ENCODE peak calls at places on chromosomes 4 and X, in eight cellular contexts. D is Peyer's patch, U is suprapubic skin, O is CD14-positive monocyte, E is GM13976, A is sigmoid colon, Z is esophagus squamous epithelium, Q is HepG2. F is an unnamed sample.

GRCh38 chr4:118346495-118346894 is 6.3 kb downstream of the PRSS12 start:
- DNase-seq in Z (no peak), U (no peak), Q (no peak), E (no peak), O (no peak), D (no peak), A (no peak), F (no peak)

GRCh38 chr4:121182296-121182695 is 18.2 kb upstream of the TNIP3 start:
- DNase-seq in A (no peak), U (no peak), Z (no peak), O (no peak), Q (no peak), E (no peak), D (no peak), F (no peak)

GRCh38 chr4:105050896-105051295 is 95.8 kb upstream of the TET2 start:
- DNase-seq in U (no peak), Q (no peak), O (no peak), A (no peak), E (no peak), Z (no peak), D (no peak), F (no peak)

GRCh38 chr4:48899950-48900349 is 6.6 kb downstream of the OCIAD2 start:
- DNase-seq in U (no peak), O (no peak), D (no peak), A (no peak), E (no peak), Q (no peak), Z (no peak), F (no peak)

GRCh38 chrX:134580947-134581346 is 77.3 kb downstream of the PLAC1 start:
- DNase-seq in A (no peak), E (no peak), Z (no peak), O (no peak), U (no peak), D (no peak), Q (no peak), F (no peak)

GRCh38 chr4:2672082-2672481 is 84.1 kb downstream of the TNIP2 start:
- DNase-seq in Q (no peak), E (no peak), Z (no peak), A (no peak), U (no peak), O (no peak), D (no peak), F (no peak)

GRCh38 chrX:49838374-49838773 is 9.3 kb downstream of the PAGE4 start:
- DNase-seq in E (peak; percentile 32), D (no peak), Z (no peak), U (no peak), A (no peak), Q (peak; percentile 37), O (no peak), F (no peak)

GRCh38 chr4:122826596-122827257 is at the start of gene FGF2:
- DNase-seq in O (no peak), A (peak; percentile 90), Q (no peak), D (peak; percentile 59), E (peak; percentile 66), U (peak; percentile 85), Z (no peak), F (peak; percentile 9)

GRCh38 chrX:42797646-42798045 is 19.7 kb upstream of the PPP1R2C start:
- DNase-seq in D (no peak), Q (no peak), E (no peak), Z (no peak), U (no peak), O (no peak), A (no peak), F (no peak)

GRCh38 chrX:155888139-155888538 is 7.0 kb downstream of the VAMP7 start:
- DNase-seq in Q (no peak), D (no peak), A (no peak), U (no peak), Z (no peak), O (no peak), E (no peak), F (no peak)

GRCh38 chr4:161604516-161605300 is 559.1 kb downstream of the FSTL5 start:
- DNase-seq in D (no peak), U (no peak), E (peak; percentile 16), A (no peak), Q (no peak), Z (no peak), O (no peak), F (no peak)

DNA sequence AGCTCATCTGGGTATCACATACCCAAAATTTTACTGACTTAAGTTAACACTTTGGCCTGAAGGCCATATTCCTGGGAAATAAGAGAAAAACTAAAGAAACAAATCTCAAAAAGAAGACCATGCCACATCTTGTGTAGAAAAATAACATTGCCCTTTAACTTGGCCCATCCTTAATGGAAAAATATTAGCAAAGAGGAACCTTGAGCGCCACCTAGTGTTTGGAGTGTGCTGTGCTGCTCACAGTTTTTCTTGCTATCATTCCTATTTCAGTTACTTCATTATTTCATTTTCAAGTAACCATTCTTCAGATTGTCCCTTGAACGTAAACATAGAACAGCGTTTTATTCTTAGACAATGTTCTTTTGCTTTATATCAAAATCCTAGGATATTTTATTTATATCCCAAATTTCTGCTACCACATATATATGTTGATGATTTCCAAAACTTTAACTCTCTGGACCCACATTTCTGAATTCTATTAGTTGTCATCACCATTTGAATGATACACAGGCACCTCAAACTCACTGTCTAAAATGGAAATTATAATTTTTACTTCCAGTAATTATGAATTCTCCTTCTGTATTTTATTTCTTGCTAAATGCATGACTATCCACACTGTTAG is 999.0 kb upstream of the ADGRL3 start:
- DNase-seq in E (peak; percentile 27), O (no peak), Q (peak; percentile 24), A (no peak), Z (no peak), U (no peak), D (peak; percentile 49), F (no peak)
- TF ChIP-seq CTCF in E (peak; percentile 81), O (peak; percentile 96), Q (peak; percentile 73), A (peak; percentile 40), Z (peak; percentile 84), U (peak; percentile 75), D (peak; percentile 67), F (peak; percentile 76)

GRCh38 chr4:157806176-157806575 is 366.6 kb downstream of the GASK1B start:
- DNase-seq in Z (no peak), D (no peak), Q (no peak), A (no peak), O (no peak), E (no peak), U (no peak), F (no peak)

GRCh38 chr4:157804169-157804543 is 368.7 kb downstream of the GASK1B start:
- DNase-seq in D (no peak), E (no peak), A (no peak), Z (no peak), Q (peak; percentile 49), U (no peak), O (no peak), F (no peak)

GRCh38 chr4:157808796-157809408 is 363.9 kb downstream of the GASK1B start:
- DNase-seq in Z (no peak), O (no peak), U (no peak), D (no peak), A (no peak), Q (no peak), E (no peak), F (no peak)

GRCh38 chr4:157803441-157804168 is 369.2 kb downstream of the GASK1B start:
- DNase-seq in E (no peak), O (no peak), D (no peak), A (no peak), U (no peak), Q (no peak), Z (no peak), F (no peak)

GRCh38 chr4:157804986-157805385 is 367.8 kb downstream of the GASK1B start:
- DNase-seq in A (no peak), Q (peak; percentile 34), U (no peak), O (no peak), Z (no peak), E (no peak), D (no peak), F (no peak)
- TF ChIP-seq CTCF in A (peak; percentile 11), Q (peak; percentile 63), U (no peak), O (no peak), Z (peak; percentile 3), E (no peak), D (no peak), F (no peak)

GRCh38 chr4:18954538-18954937 is 933.0 kb upstream of the LCORL start:
- DNase-seq in Z (no peak), D (no peak), Q (no peak), O (no peak), A (no peak), U (no peak), E (no peak), F (no peak)

GRCh38 chr4:18957721-18958120 is 936.2 kb upstream of the LCORL start:
- DNase-seq in D (no peak), Z (no peak), Q (no peak), U (no peak), O (no peak), E (no peak), A (no peak), F (no peak)

DNA sequence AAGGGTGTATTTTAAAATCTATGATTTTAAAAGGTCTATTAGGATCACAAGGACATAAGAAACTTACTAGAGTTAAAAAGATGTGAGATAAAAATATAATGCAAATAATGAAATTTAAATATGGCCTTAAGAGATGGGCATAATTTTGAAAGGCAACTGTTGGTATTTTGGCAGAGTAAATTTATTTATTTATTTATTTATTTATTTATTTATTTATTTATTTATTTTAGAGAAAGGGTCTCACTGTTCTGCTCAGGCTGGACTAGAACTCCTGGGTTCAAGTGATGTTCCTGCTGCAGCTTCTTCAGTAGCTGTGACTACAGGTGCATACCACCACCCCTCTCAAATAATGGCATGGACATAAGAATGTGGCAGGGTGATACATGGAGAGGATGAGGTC is 932.1 kb upstream of the LCORL start:
- DNase-seq in A (no peak), E (no peak), Q (no peak), O (no peak), D (no peak), U (no peak), Z (no peak), F (no peak)
- TF ChIP-seq CTCF in A (no peak), E (no peak), Q (no peak), O (no peak), D (no peak), U (no peak), Z (no peak), F (no peak)

GRCh38 chr4:32909722-32910121 is 2189.6 kb downstream of the PCDH7 start:
- DNase-seq in D (no peak), O (no peak), A (no peak), E (no peak), Q (no peak), U (no peak), Z (no peak), F (no peak)
- TF ChIP-seq CTCF in D (no peak), O (no peak), A (no peak), E (no peak), Q (no peak), U (no peak), Z (no peak), F (no peak)

F was measured in ascending aorta.